ENCODE peak calls at places on chromosomes 7 and 10, in seven cellular contexts. H is CD8-positive, alpha-beta T cell; X is GM23248; U is GM23338; Y is suprapubic skin; Q is foreskin keratinocyte; F is K562. W is an unnamed sample.
A peak's percentile ranks its signal among the peaks of the same experiment; 100 is the strongest.

GRCh38 chr7:2546776-2547586 is 8.3 kb downstream of the BRAT1 start:
- DNase-seq in H (no peak), X (no peak), U (no peak), Y (no peak), Q (no peak), F (no peak), W (no peak)

GRCh38 chr10:131646551-131647525 is 254.0 kb upstream of the PPP2R2D start:
- DNase-seq in H (no peak), X (no peak), U (no peak), Y (no peak), Q (no peak), F (no peak), W (no peak)

GRCh38 chr10:83991986-83992753 is 147.1 kb upstream of the GHITM start:
- DNase-seq in H (no peak), X (peak; percentile 23), U (peak; percentile 91), Y (no peak), Q (no peak), F (peak; percentile 57), W (no peak)

GRCh38 chr7:74266191-74266963 is 12.2 kb upstream of the RFC2 start:
- DNase-seq in H (no peak), X (no peak), U (no peak), Y (no peak), Q (no peak), F (no peak), W (no peak)

GRCh38 chr10:48306870-48307531 is 524 bp downstream of the MAPK8 start:
- DNase-seq in H (peak; percentile 81), X (peak; percentile 75), U (peak; percentile 37), Y (peak; percentile 83), Q (no peak), F (peak; percentile 78), W (no peak)

GRCh38 chr10:95233377-95234034 is 39.5 kb downstream of the ACSM6 start:
- DNase-seq in H (no peak), X (peak; percentile 33), U (no peak), Y (no peak), Q (peak; percentile 32), F (no peak), W (no peak)

GRCh38 chr7:92644406-92645113 is 54.4 kb upstream of the FAM133B start:
- DNase-seq in H (no peak), X (peak; percentile 72), U (no peak), Y (no peak), Q (no peak), F (no peak), W (no peak)

GRCh38 chr10:74145133-74145532 is 5.5 kb downstream of the AP3M1 start:
- DNase-seq in H (no peak), X (peak; percentile 83), U (no peak), Y (no peak), Q (no peak), F (no peak), W (no peak)

GRCh38 chr7:69603937-69604494 is 5.7 kb downstream of the AUTS2 start:
- DNase-seq in H (peak; percentile 49), X (no peak), U (no peak), Y (no peak), Q (no peak), F (no peak), W (peak; percentile 53)

GRCh38 chr10:71564221-71564820 is 155.3 kb downstream of the C10orf105 start:
- DNase-seq in H (no peak), X (no peak), U (no peak), Y (no peak), Q (no peak), F (no peak), W (no peak)

GRCh38 chr10:67520924-67521520 is 175.0 kb downstream of the CTNNA3 start:
- DNase-seq in H (no peak), X (peak; percentile 70), U (peak; percentile 80), Y (no peak), Q (peak; percentile 7), F (peak; percentile 45), W (no peak)

GRCh38 chr10:100724531-100725027 is 20.8 kb upstream of the PAX2 start:
- DNase-seq in H (no peak), X (no peak), U (peak; percentile 40), Y (no peak), Q (no peak), F (no peak), W (no peak)

GRCh38 chr10:86942441-86943315 is 14.7 kb downstream of the MMRN2 start:
- DNase-seq in H (no peak), X (no peak), U (peak; percentile 77), Y (peak; percentile 77), Q (no peak), F (no peak), W (no peak)

DNA sequence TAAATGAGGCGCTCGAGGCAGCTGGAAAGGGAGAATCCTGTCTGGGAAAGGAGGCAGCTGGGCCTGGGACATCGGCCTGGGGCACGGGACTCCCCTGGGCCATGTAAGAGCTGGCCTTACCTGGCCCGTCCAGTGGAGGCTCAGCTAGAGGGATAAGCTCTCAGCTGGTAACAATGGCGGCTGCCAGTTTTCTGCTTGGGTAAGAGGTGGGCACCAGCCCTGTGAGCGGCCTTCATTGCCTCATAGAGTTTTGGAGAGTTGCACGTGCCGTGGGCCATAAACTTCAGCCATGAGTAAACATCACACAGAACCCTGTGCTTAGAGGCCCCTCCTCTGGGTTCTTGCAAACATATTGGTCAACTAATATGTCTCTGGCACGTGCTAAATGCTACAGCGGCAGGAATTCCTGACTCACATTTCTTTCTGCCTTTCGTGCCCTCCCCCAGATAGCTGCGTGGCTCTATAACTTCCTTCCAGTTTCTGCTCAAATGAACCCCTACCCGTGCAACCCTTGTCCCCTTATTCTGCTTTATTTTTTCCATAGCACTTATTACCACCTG is 103.9 kb upstream of the LEP start:
- DNase-seq in H (no peak), X (peak; percentile 78), U (no peak), Y (no peak), Q (no peak), F (no peak), W (no peak)
- H3K27me3 ChIP-seq in H (no peaks in the 10 kb centered on the region), X (peaks cover 71% of the 10 kb centered on the region), U (peaks cover 62% of the 10 kb centered on the region), Y (peaks cover 63% of the 10 kb centered on the region), Q (peaks cover 78% of the 10 kb centered on the region), F (peaks cover 21% of the 10 kb centered on the region), W (no peaks in the 10 kb centered on the region)

GRCh38 chr7:88075216-88075615 is 141.2 kb downstream of the ADAM22 start:
- DNase-seq in H (no peak), X (no peak), U (no peak), Y (no peak), Q (no peak), F (no peak), W (no peak)

GRCh38 chr7:88072715-88073055 is 138.6 kb downstream of the ADAM22 start:
- DNase-seq in H (no peak), X (no peak), U (no peak), Y (no peak), Q (no peak), F (no peak), W (no peak)

GRCh38 chr7:88069093-88069492 is 135.0 kb downstream of the ADAM22 start:
- DNase-seq in H (no peak), X (no peak), U (no peak), Y (no peak), Q (no peak), F (no peak), W (no peak)

GRCh38 chr7:88072036-88072714 is 138.1 kb downstream of the ADAM22 start:
- DNase-seq in H (no peak), X (no peak), U (peak; percentile 5), Y (no peak), Q (no peak), F (no peak), W (no peak)

GRCh38 chr7:88073625-88074024 is 139.6 kb downstream of the ADAM22 start:
- DNase-seq in H (no peak), X (no peak), U (no peak), Y (no peak), Q (no peak), F (no peak), W (no peak)
- H3K27me3 ChIP-seq in H (no peaks in the 10 kb centered on the region), X (no peaks in the 10 kb centered on the region), U (no peaks in the 10 kb centered on the region), Y (no peaks in the 10 kb centered on the region), Q (no peaks in the 10 kb centered on the region), F (no peaks in the 10 kb centered on the region), W (no peaks in the 10 kb centered on the region)

DNA sequence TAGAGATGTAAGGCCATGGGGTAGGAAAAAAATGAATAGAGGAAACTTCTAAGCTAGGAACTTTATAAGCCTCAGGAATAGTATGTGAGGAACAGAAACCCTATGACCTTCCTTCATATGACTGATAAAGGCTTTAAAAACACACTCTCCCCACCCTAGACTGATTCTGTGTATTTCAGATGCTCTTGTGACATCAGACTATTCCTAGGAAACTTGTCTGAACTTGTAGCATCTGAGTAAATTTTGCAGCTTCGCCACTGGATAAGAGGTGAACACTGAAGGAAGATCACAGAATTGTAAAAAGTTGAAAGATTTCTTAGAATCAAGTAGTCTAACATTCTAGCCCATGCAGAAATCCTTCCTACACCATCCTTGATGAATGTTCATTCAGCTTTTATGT is 31.0 kb upstream of the CBLL1 start:
- DNase-seq in H (no peak), X (no peak), U (no peak), Y (no peak), Q (peak; percentile 39), F (no peak), W (no peak)
- H3K27me3 ChIP-seq in H (no peaks in the 10 kb centered on the region), X (no peaks in the 10 kb centered on the region), U (no peaks in the 10 kb centered on the region), Y (no peaks in the 10 kb centered on the region), Q (no peaks in the 10 kb centered on the region), F (no peaks in the 10 kb centered on the region), W (no peaks in the 10 kb centered on the region)

GRCh38 chr10:127737563-127738511 is 852 bp downstream of the FOXI2 start:
- DNase-seq in H (no peak), X (no peak), U (peak; percentile 31), Y (no peak), Q (no peak), F (no peak), W (no peak)

GRCh38 chr10:127740596-127740995 is 3.6 kb downstream of the FOXI2 start:
- DNase-seq in H (no peak), X (peak; percentile 3), U (no peak), Y (no peak), Q (no peak), F (no peak), W (no peak)

GRCh38 chr10:127739908-127740307 is 2.9 kb downstream of the FOXI2 start:
- DNase-seq in H (no peak), X (no peak), U (no peak), Y (no peak), Q (no peak), F (no peak), W (no peak)

GRCh38 chr10:127736915-127737562 is at the start of gene FOXI2:
- DNase-seq in H (no peak), X (no peak), U (peak; percentile 90), Y (no peak), Q (no peak), F (no peak), W (no peak)

DNA sequence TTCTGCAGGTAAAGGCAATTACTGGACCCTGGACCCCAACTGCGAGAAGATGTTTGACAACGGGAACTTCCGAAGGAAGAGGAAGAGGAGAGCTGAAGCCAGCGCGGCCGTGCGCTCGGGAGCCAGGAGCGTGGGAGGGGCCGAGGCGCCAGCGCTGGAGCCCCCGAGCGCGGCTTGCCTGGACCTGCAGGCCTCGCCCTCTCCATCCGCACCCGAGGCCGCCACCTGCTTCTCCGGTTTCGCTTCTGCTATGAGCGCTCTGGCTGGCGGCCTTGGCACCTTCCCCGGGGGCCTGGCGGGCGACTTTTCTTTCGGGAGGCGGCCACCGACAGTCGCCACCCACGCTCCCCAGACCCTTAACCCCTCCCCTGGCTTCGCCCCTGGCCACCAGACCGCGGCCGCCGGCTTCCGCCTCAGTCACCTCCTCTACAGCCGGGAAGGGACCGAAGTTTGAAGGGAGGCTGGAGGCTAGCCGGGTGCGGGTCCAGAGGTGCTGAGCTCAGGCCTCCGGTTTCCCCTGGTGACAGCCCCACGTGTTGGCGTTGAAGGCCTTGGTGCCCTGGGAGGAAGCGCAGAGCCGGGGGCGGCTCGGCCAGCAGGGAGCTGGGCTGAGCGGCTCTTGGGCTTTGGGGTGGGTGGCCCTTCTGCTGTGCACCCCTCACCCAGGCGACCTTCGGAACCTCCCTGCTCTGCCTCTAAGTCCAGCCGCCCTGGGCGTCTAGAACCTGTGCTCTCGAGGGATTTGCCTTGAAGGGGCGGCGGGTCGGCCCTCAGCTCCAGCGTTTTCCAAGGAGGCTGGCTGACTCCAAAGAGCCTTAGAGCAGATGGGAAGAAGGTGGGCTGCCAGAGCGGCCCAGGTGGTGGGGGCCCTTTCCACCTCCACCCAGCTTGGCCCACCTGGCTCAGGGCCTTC is 1.8 kb downstream of the FOXI2 start:
- DNase-seq in H (no peak), X (no peak), U (peak; percentile 53), Y (no peak), Q (no peak), F (no peak), W (no peak)
- H3K27me3 ChIP-seq in H (no peaks in the 10 kb centered on the region), X (peaks cover 26% of the 10 kb centered on the region), U (peaks cover 62% of the 10 kb centered on the region), Y (peaks cover 61% of the 10 kb centered on the region), Q (peaks cover 57% of the 10 kb centered on the region), F (no peaks in the 10 kb centered on the region), W (no peaks in the 10 kb centered on the region)